ENCODE peak calls at places on chromosomes 16 and 17, in five cellular contexts. E is adrenal gland, M is MM.1S, R is A549, N is ovary. K is an unnamed sample. For H3K4me1, the result is how much of the 10 kb centered on the place peaks cover.

GRCh38 chr17:1946021-1946932 is 78.9 kb downstream of the RTN4RL1 start:
- DNase-seq in M (no peak), N (no peak), E (no peak), R (no peak), K (no peak)

GRCh38 chr16:19804538-19805323 is 79.9 kb downstream of the GPRC5B start:
- DNase-seq in N (no peak), M (no peak), R (no peak), E (peak), K (no peak)

GRCh38 chr17:6923385-6923784 is 72.5 kb upstream of the ALOX12 start:
- DNase-seq in M (no peak), N (no peak), E (no peak), R (no peak), K (no peak)

GRCh38 chr17:17698869-17699351 is 17.7 kb downstream of the RAI1 start:
- DNase-seq in M (no peak), N (no peak), E (peak), R (no peak), K (no peak)

GRCh38 chr16:15507299-15507958 is 73.0 kb downstream of the BMERB1 start:
- DNase-seq in E (no peak), N (no peak), R (no peak), M (no peak), K (no peak)

GRCh38 chr16:74721716-74722115 is 21.1 kb upstream of the MLKL start:
- DNase-seq in E (no peak), R (no peak), N (no peak), M (no peak), K (no peak)

GRCh38 chr16:11168386-11169065 is 87.5 kb downstream of the SOCS1 start:
- DNase-seq in N (no peak), M (no peak), E (peak), R (no peak), K (no peak)

GRCh38 chr17:4004517-4005295 is 40.5 kb upstream of the ATP2A3 start:
- DNase-seq in N (peak), R (peak), M (no peak), E (no peak), K (no peak)

GRCh38 chr17:7685533-7686220 is 1.6 kb downstream of the TP53 start:
- DNase-seq in R (peak), N (peak), E (peak), M (peak), K (peak)

GRCh38 chr17:43405861-43406260 is 7.1 kb downstream of the ARL4D start:
- DNase-seq in N (no peak), E (no peak), M (no peak), R (no peak), K (no peak)

GRCh38 chr16:50925758-50926357 is 184.0 kb downstream of the CYLD start:
- DNase-seq in R (no peak), E (no peak), M (no peak), N (no peak), K (no peak)

GRCh38 chr16:4920826-4921225 is 16.1 kb downstream of the PPL start:
- DNase-seq in E (no peak), R (no peak), M (no peak), N (no peak), K (no peak)

GRCh38 chr16:50781518-50781917 is 39.6 kb downstream of the CYLD start:
- DNase-seq in M (no peak), E (no peak), R (no peak), N (no peak), K (no peak)

GRCh38 chr17:80805032-80805751 is 186.4 kb upstream of the CHMP6 start:
- DNase-seq in M (no peak), N (no peak), R (no peak), E (no peak), K (no peak)

GRCh38 chr17:80908776-80909175 is 82.9 kb upstream of the CHMP6 start:
- DNase-seq in R (no peak), M (no peak), E (no peak), N (no peak), K (no peak)

GRCh38 chr16:4972938-4973587 is 14.9 kb downstream of the SEC14L5 start:
- DNase-seq in E (peak), R (no peak), N (no peak), M (no peak), K (no peak)

GRCh38 chr16:74743668-74744299 is 30.8 kb downstream of the FA2H start:
- DNase-seq in N (no peak), E (peak), R (peak), M (no peak), K (no peak)

GRCh38 chr16:86519649-86520316 is 9.5 kb downstream of the FOXF1 start:
- DNase-seq in M (peak), E (peak), R (peak), N (peak), K (no peak)

GRCh38 chr17:59914274-59914854 is 21.4 kb downstream of the RPS6KB1 start:
- DNase-seq in M (peak), N (no peak), R (peak), E (no peak), K (no peak)

GRCh38 chr16:49652441-49653175 is 203.3 kb downstream of the ZNF423 start:
- DNase-seq in N (peak), E (no peak), R (no peak), M (no peak), K (no peak)

GRCh38 chr16:2476345-2476720 is 1.4 kb downstream of the TBC1D24 start:
- DNase-seq in M (no peak), E (no peak), N (no peak), R (no peak), K (no peak)

GRCh38 chr16:2474877-2475412 is at the start of gene TBC1D24:
- DNase-seq in N (peak), M (peak), R (peak), E (peak), K (no peak)

GRCh38 chr16:2476741-2477140 is 1.8 kb downstream of the TBC1D24 start:
- DNase-seq in M (no peak), N (no peak), E (no peak), R (no peak), K (no peak)

GRCh38 chr16:2473999-2474876 is 689 bp upstream of the TBC1D24 start:
- DNase-seq in M (peak), E (peak), N (peak), R (peak), K (no peak)

GRCh38 chr16:2475413-2476344 is 752 bp downstream of the TBC1D24 start:
- DNase-seq in M (peak), R (peak), N (no peak), E (no peak), K (no peak)
- H3K4me1 ChIP-seq in M (under half), R (under half), N (under half), E (under half), K (under half)

DNA sequence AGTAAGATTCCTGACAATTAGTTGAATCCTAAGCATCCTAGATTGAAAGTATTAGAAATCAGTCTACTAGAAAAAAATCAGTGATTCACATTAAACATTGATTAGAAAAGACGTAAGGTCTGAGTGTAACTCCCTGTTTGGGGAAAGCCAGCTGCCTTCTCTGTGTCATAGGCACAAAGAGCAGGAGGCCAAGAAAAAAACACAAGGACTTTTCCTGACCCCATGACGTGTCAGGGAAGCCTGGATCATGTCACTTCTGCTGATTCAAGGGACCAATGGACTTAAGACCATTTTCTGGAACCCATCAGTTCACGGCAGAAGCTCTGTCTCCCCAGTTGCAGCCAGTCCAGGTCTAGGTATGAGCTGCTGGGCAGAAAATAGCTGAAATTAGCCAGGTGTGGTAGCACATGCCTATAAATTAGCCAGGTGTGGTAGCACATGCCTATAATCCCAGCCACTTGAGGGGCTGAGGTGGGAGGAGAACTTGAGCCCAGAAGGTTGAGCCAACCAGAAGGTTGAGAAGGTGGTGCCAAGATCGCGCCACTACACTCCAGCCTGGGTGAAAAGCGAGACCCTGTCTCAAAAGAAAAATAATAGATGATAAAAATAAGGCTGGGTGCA is 35.9 kb downstream of the RANBP10 start:
- DNase-seq in R (no peak), M (no peak), N (no peak), E (peak), K (no peak)
- TF ChIP-seq CTCF in R (no peak), M (no peak), N (no peak), E (no peak), K (no peak)

GRCh38 chr16:56856876-56857447 is 8.0 kb upstream of the SLC12A3 start:
- DNase-seq in E (no peak), M (no peak), R (no peak), N (no peak), K (no peak)
- H3K4me1 ChIP-seq in E (under half), M (under half), R (under half), N (under half), K (under half)

GRCh38 chr16:58301052-58301451 is 6.2 kb upstream of the PRSS54 start:
- DNase-seq in E (no peak), M (no peak), N (no peak), R (no peak), K (no peak)

GRCh38 chr16:58307583-58308312 is 12.9 kb upstream of the PRSS54 start:
- DNase-seq in M (no peak), N (no peak), E (no peak), R (no peak), K (no peak)

GRCh38 chr16:58306327-58306726 is 11.5 kb upstream of the PRSS54 start:
- DNase-seq in N (no peak), M (peak), R (no peak), E (peak), K (no peak)
- TF ChIP-seq CTCF in N (no peak), M (peak), R (peak), E (peak), K (no peak)

GRCh38 chr16:31452631-31453106 is 6.6 kb upstream of the ARMC5 start:
- DNase-seq in M (no peak), R (no peak), N (no peak), E (peak), K (no peak)
- H3K4me1 ChIP-seq in M (under half), R (half or more), N (under half), E (under half), K (half or more)

GRCh38 chr16:23871924-23872323 is 36.1 kb downstream of the PRKCB start:
- DNase-seq in M (no peak), E (no peak), N (no peak), R (no peak), K (no peak)

GRCh38 chr16:23874613-23875294 is 39.0 kb downstream of the PRKCB start:
- DNase-seq in M (no peak), N (no peak), E (no peak), R (no peak), K (no peak)

GRCh38 chr16:23879735-23880373 is 44.1 kb downstream of the PRKCB start:
- DNase-seq in E (no peak), N (no peak), M (no peak), R (no peak), K (no peak)

GRCh38 chr16:23876256-23876896 is 40.6 kb downstream of the PRKCB start:
- DNase-seq in M (no peak), R (no peak), N (no peak), E (no peak), K (no peak)

GRCh38 chr16:23877107-23878070 is 41.6 kb downstream of the PRKCB start:
- DNase-seq in R (no peak), M (no peak), E (no peak), N (no peak), K (no peak)
- TF ChIP-seq CTCF in R (no peak), M (peak), E (no peak), N (no peak), K (no peak)

GRCh38 chr17:27322026-27322425 is 28.1 kb downstream of the WSB1 start:
- DNase-seq in E (no peak), M (no peak), N (no peak), R (no peak), K (no peak)

GRCh38 chr17:27324940-27325339 is 31.0 kb downstream of the WSB1 start:
- DNase-seq in M (no peak), R (no peak), N (no peak), E (no peak), K (no peak)

GRCh38 chr17:27322690-27323508 is 29.0 kb downstream of the WSB1 start:
- DNase-seq in M (no peak), N (no peak), R (no peak), E (no peak), K (no peak)

GRCh38 chr17:27321372-27321771 is 27.5 kb downstream of the WSB1 start:
- DNase-seq in M (no peak), N (no peak), E (no peak), R (no peak), K (no peak)

DNA sequence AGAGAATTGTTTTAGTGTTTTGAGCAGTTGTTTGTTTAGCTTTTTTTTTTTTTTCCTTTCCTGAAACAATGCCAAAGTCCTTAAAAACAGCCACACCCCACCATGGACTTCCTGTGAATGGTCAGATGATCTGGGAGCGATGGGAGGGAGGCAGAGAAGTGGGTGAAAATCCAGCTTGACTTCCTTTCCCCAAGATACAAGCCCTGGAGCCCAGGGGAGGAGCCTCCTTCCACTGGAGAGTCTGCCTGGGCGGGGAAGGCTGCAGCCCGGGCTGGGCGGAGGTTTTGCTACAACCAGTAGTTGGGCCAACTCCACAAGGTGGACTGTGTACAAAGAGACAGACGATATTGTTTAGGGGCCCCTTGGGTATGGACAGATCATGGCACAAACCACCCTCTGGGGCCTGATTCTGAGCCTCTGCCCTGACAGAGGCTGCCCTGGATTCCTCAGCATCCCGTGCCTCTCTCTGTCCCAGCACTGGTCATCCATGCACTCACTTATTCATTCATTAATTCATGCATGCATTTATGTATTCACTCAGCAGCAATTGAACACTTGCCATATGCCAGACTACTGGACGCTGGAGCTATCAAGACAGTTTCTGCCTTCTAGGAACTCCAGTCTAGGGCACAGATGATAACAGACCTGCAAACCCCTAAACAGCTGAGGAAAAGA is 29.8 kb downstream of the WSB1 start:
- DNase-seq in N (peak), R (no peak), E (peak), M (no peak), K (peak)
- H3K4me1 ChIP-seq in N (under half), R (under half), E (under half), M (under half), K (under half)

DNA sequence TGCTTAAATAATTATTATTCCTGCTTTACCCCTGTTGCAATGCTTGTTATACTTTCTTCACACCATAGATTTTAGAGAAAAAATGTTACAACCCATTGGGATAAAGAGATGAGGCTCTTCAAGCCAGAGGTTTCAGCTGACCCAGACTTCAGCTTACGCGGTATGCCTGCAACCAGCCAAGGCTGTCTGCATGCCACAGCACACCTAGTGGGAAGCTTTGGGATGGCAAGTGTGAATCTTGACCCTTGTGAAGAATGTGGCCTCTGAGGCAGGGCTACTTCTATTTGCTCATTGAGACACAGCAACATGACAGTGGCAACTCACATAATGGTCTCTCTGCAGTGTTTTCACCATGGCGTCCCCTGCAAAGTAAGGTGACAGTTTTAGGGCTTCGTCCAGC is 193.9 kb upstream of the PIRT start:
- DNase-seq in M (no peak), R (peak), N (no peak), E (no peak), K (no peak)
- TF ChIP-seq CTCF in M (peak), R (no peak), N (no peak), E (no peak), K (no peak)

GRCh38 chr17:49695698-49696232 is 12.0 kb downstream of the SLC35B1 start:
- DNase-seq in M (no peak), E (no peak), N (no peak), R (no peak), K (no peak)
- H3K4me1 ChIP-seq in M (under half), E (under half), N (under half), R (under half), K (under half)